ENCODE peak calls at places on chromosome 7, in four cellular contexts. One of them, this sample, is unnamed.

GRCh38 chr7:101179117-101179779 is 845 bp downstream of the NAT16 start:
- DNase-seq in SK-MEL-5: peak
- DNase-seq in fibroblast of mammary gland: no peak
- DNase-seq in nephron progenitor cell: no peak
- DNase-seq in this sample: no peak

GRCh38 chr7:1767524-1767923 is 97.4 kb downstream of the ELFN1 start:
- DNase-seq in SK-MEL-5: peak
- DNase-seq in fibroblast of mammary gland: peak
- DNase-seq in nephron progenitor cell: no peak
- DNase-seq in this sample: no peak

GRCh38 chr7:133945497-133945896 is 181.6 kb upstream of the LRGUK start:
- DNase-seq in SK-MEL-5: no peak
- DNase-seq in fibroblast of mammary gland: no peak
- DNase-seq in nephron progenitor cell: no peak
- DNase-seq in this sample: no peak

GRCh38 chr7:561631-562393 is 42.2 kb upstream of the PDGFA start:
- DNase-seq in SK-MEL-5: no peak
- DNase-seq in fibroblast of mammary gland: no peak
- DNase-seq in nephron progenitor cell: peak
- DNase-seq in this sample: no peak

GRCh38 chr7:101590663-101591435 is 38.2 kb downstream of the MYL10 start:
- DNase-seq in SK-MEL-5: no peak
- DNase-seq in fibroblast of mammary gland: no peak
- DNase-seq in nephron progenitor cell: no peak
- DNase-seq in this sample: no peak

GRCh38 chr7:1086588-1087461 is 1.1 kb upstream of the GPER1 start:
- DNase-seq in SK-MEL-5: peak
- DNase-seq in fibroblast of mammary gland: peak
- DNase-seq in nephron progenitor cell: peak
- DNase-seq in this sample: peak

GRCh38 chr7:101891936-101892640 is 74.7 kb downstream of the CUX1 start:
- DNase-seq in SK-MEL-5: no peak
- DNase-seq in fibroblast of mammary gland: no peak
- DNase-seq in nephron progenitor cell: no peak
- DNase-seq in this sample: no peak

GRCh38 chr7:105806592-105807266 is 69.7 kb downstream of the ATXN7L1 start:
- DNase-seq in SK-MEL-5: no peak
- DNase-seq in fibroblast of mammary gland: peak
- DNase-seq in nephron progenitor cell: no peak
- DNase-seq in this sample: no peak

GRCh38 chr7:134669388-134669787 is 22.7 kb downstream of the BPGM start:
- DNase-seq in SK-MEL-5: no peak
- DNase-seq in fibroblast of mammary gland: no peak
- DNase-seq in nephron progenitor cell: no peak
- DNase-seq in this sample: no peak

GRCh38 chr7:76333388-76334101 is 25.2 kb downstream of the YWHAG start:
- DNase-seq in SK-MEL-5: no peak
- DNase-seq in fibroblast of mammary gland: peak
- DNase-seq in nephron progenitor cell: peak
- DNase-seq in this sample: peak

GRCh38 chr7:47795631-47796030 is 152.6 kb downstream of the PKD1L1 start:
- DNase-seq in SK-MEL-5: no peak
- DNase-seq in fibroblast of mammary gland: peak
- DNase-seq in nephron progenitor cell: no peak
- DNase-seq in this sample: no peak

GRCh38 chr7:151808296-151809155 is 68.4 kb downstream of the PRKAG2 start:
- DNase-seq in SK-MEL-5: no peak
- DNase-seq in fibroblast of mammary gland: no peak
- DNase-seq in nephron progenitor cell: no peak
- DNase-seq in this sample: no peak

GRCh38 chr7:98647326-98647725 is 30.2 kb downstream of the NPTX2 start:
- DNase-seq in SK-MEL-5: no peak
- DNase-seq in fibroblast of mammary gland: no peak
- DNase-seq in nephron progenitor cell: no peak
- DNase-seq in this sample: no peak

GRCh38 chr7:77989981-77990566 is 191.5 kb downstream of the PHTF2 start:
- DNase-seq in SK-MEL-5: peak
- DNase-seq in fibroblast of mammary gland: no peak
- DNase-seq in nephron progenitor cell: no peak
- DNase-seq in this sample: no peak

GRCh38 chr7:17021205-17021604 is 139.4 kb upstream of the AGR3 start:
- DNase-seq in SK-MEL-5: no peak
- DNase-seq in fibroblast of mammary gland: peak
- DNase-seq in nephron progenitor cell: no peak
- DNase-seq in this sample: no peak

GRCh38 chr7:6546852-6547251 is 4.4 kb downstream of the GRID2IP start:
- DNase-seq in SK-MEL-5: peak
- DNase-seq in fibroblast of mammary gland: no peak
- DNase-seq in nephron progenitor cell: no peak
- DNase-seq in this sample: no peak

GRCh38 chr7:44912775-44913347 is 27.5 kb upstream of the PURB start:
- DNase-seq in SK-MEL-5: peak
- DNase-seq in fibroblast of mammary gland: peak
- DNase-seq in nephron progenitor cell: no peak
- DNase-seq in this sample: no peak

GRCh38 chr7:99525713-99526440 is 21.4 kb downstream of the ZKSCAN5 start:
- DNase-seq in SK-MEL-5: peak
- DNase-seq in fibroblast of mammary gland: peak
- DNase-seq in nephron progenitor cell: no peak
- DNase-seq in this sample: no peak

This sample was measured in right atrium auricular region.